ENCODE peak calls at places on chromosomes 5 and 9, in seven cellular contexts. One of them, this sample, is unnamed.

GRCh38 chr5:113375492-113376060 is 59.2 kb downstream of the TSSK1B start:
- DNase-seq in IMR-90: no peak
- DNase-seq in neuronal stem cell: no peak
- DNase-seq in mesenchymal stem cell: no peak
- DNase-seq in H1: no peak
- DNase-seq in H9: no peak
- DNase-seq in trophoblast cell: no peak
- DNase-seq in this sample: no peak

GRCh38 chr5:83102581-83102980 is 25.2 kb downstream of the XRCC4 start:
- DNase-seq in IMR-90: peak; percentile 46
- DNase-seq in neuronal stem cell: no peak
- DNase-seq in mesenchymal stem cell: peak; percentile 24
- DNase-seq in H1: no peak
- DNase-seq in H9: no peak
- DNase-seq in trophoblast cell: peak; percentile 12
- DNase-seq in this sample: no peak

GRCh38 chr5:178110511-178110910 is 2.8 kb upstream of the N4BP3 start:
- DNase-seq in IMR-90: no peak
- DNase-seq in neuronal stem cell: no peak
- DNase-seq in mesenchymal stem cell: no peak
- DNase-seq in H1: no peak
- DNase-seq in H9: no peak
- DNase-seq in trophoblast cell: no peak
- DNase-seq in this sample: no peak

GRCh38 chr5:140262839-140263238 is 40.1 kb downstream of the PFDN1 start:
- DNase-seq in IMR-90: no peak
- DNase-seq in neuronal stem cell: no peak
- DNase-seq in mesenchymal stem cell: no peak
- DNase-seq in H1: no peak
- DNase-seq in H9: no peak
- DNase-seq in trophoblast cell: no peak
- DNase-seq in this sample: no peak

GRCh38 chr9:3968891-3969290 is 331.0 kb downstream of the GLIS3 start:
- DNase-seq in IMR-90: peak; percentile 58
- DNase-seq in neuronal stem cell: no peak
- DNase-seq in mesenchymal stem cell: no peak
- DNase-seq in H1: no peak
- DNase-seq in H9: no peak
- DNase-seq in trophoblast cell: peak; percentile 63
- DNase-seq in this sample: no peak

GRCh38 chr5:95027151-95027721 is 257.7 kb downstream of the MCTP1 start:
- DNase-seq in IMR-90: no peak
- DNase-seq in neuronal stem cell: no peak
- DNase-seq in mesenchymal stem cell: peak; percentile 58
- DNase-seq in H1: no peak
- DNase-seq in H9: no peak
- DNase-seq in trophoblast cell: no peak
- DNase-seq in this sample: no peak

GRCh38 chr9:108212179-108212578 is 643.6 kb downstream of the ACTL7B start:
- DNase-seq in IMR-90: no peak
- DNase-seq in neuronal stem cell: no peak
- DNase-seq in mesenchymal stem cell: peak; percentile 6
- DNase-seq in H1: no peak
- DNase-seq in H9: no peak
- DNase-seq in trophoblast cell: no peak
- DNase-seq in this sample: peak; percentile 45

GRCh38 chr5:140432212-140432611 is 30.6 kb downstream of the ANKHD1 start:
- DNase-seq in IMR-90: no peak
- DNase-seq in neuronal stem cell: no peak
- DNase-seq in mesenchymal stem cell: no peak
- DNase-seq in H1: no peak
- DNase-seq in H9: no peak
- DNase-seq in trophoblast cell: no peak
- DNase-seq in this sample: no peak

GRCh38 chr5:179371681-179372675 is 26.7 kb upstream of the ADAMTS2 start:
- DNase-seq in IMR-90: no peak
- DNase-seq in neuronal stem cell: no peak
- DNase-seq in mesenchymal stem cell: no peak
- DNase-seq in H1: no peak
- DNase-seq in H9: peak; percentile 14
- DNase-seq in trophoblast cell: no peak
- DNase-seq in this sample: no peak

GRCh38 chr5:41093803-41094202 is 22.7 kb upstream of the MROH2B start:
- DNase-seq in IMR-90: no peak
- DNase-seq in neuronal stem cell: no peak
- DNase-seq in mesenchymal stem cell: no peak
- DNase-seq in H1: no peak
- DNase-seq in H9: no peak
- DNase-seq in trophoblast cell: no peak
- DNase-seq in this sample: no peak

GRCh38 chr5:66863343-66864170 is 267.4 kb downstream of the MAST4 start:
- DNase-seq in IMR-90: no peak
- DNase-seq in neuronal stem cell: no peak
- DNase-seq in mesenchymal stem cell: no peak
- DNase-seq in H1: no peak
- DNase-seq in H9: no peak
- DNase-seq in trophoblast cell: no peak
- DNase-seq in this sample: peak; percentile 77

GRCh38 chr9:121910491-121911040 is 182.5 kb downstream of the TTLL11 start:
- DNase-seq in IMR-90: no peak
- DNase-seq in neuronal stem cell: no peak
- DNase-seq in mesenchymal stem cell: no peak
- DNase-seq in H1: no peak
- DNase-seq in H9: no peak
- DNase-seq in trophoblast cell: no peak
- DNase-seq in this sample: no peak

GRCh38 chr5:65926893-65927292 is 518 bp downstream of the ERBIN start:
- DNase-seq in IMR-90: no peak
- DNase-seq in neuronal stem cell: no peak
- DNase-seq in mesenchymal stem cell: peak; percentile 43
- DNase-seq in H1: no peak
- DNase-seq in H9: no peak
- DNase-seq in trophoblast cell: peak; percentile 7
- DNase-seq in this sample: no peak

GRCh38 chr5:143488372-143488771 is 84.9 kb upstream of the NR3C1 start:
- DNase-seq in IMR-90: no peak
- DNase-seq in neuronal stem cell: no peak
- DNase-seq in mesenchymal stem cell: no peak
- DNase-seq in H1: no peak
- DNase-seq in H9: no peak
- DNase-seq in trophoblast cell: no peak
- DNase-seq in this sample: no peak

GRCh38 chr5:157594237-157594636 is 18.7 kb upstream of the ADAM19 start:
- DNase-seq in IMR-90: no peak
- DNase-seq in neuronal stem cell: no peak
- DNase-seq in mesenchymal stem cell: no peak
- DNase-seq in H1: no peak
- DNase-seq in H9: no peak
- DNase-seq in trophoblast cell: no peak
- DNase-seq in this sample: no peak

GRCh38 chr5:59575648-59576290 is 317.8 kb downstream of the PDE4D start:
- DNase-seq in IMR-90: no peak
- DNase-seq in neuronal stem cell: no peak
- DNase-seq in mesenchymal stem cell: no peak
- DNase-seq in H1: no peak
- DNase-seq in H9: no peak
- DNase-seq in trophoblast cell: no peak
- DNase-seq in this sample: no peak

GRCh38 chr9:121399883-121400607 is 30.0 kb upstream of the STOM start:
- DNase-seq in IMR-90: peak; percentile 86
- DNase-seq in neuronal stem cell: peak; percentile 65
- DNase-seq in mesenchymal stem cell: peak; percentile 81
- DNase-seq in H1: no peak
- DNase-seq in H9: no peak
- DNase-seq in trophoblast cell: peak; percentile 19
- DNase-seq in this sample: peak; percentile 76

DNA sequence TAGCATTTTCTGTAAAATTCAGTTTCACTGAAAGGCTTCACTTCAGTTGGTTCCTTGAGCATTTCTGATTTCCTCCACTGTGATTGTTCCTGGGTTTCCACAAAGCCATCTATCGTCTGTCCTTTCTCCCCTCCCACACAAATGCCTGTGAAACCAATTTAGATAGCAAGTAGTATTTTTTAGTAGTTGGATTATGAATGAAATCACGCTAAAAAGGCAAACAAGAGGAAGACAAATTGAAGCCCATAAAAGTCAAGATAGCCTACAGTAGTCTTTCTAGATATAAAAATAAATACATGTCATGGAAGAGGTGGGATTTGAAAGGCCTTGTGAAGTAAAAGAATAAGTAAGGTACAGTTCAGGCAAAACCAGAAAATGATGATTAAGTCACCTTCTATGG is 162.8 kb downstream of the ADAMTSL1 start:
- DNase-seq in IMR-90: no peak
- DNase-seq in neuronal stem cell: no peak
- DNase-seq in mesenchymal stem cell: no peak
- DNase-seq in H1: no peak
- DNase-seq in H9: no peak
- DNase-seq in trophoblast cell: no peak
- DNase-seq in this sample: no peak
- H2BK120ac ChIP-seq in IMR-90: no peak overlapping the region
- H2BK120ac ChIP-seq in neuronal stem cell: no peak overlapping the region
- H2BK120ac ChIP-seq in mesenchymal stem cell: no peak overlapping the region
- H2BK120ac ChIP-seq in H1: no peak overlapping the region
- H2BK120ac ChIP-seq in H9: no peak overlapping the region
- H2BK120ac ChIP-seq in trophoblast cell: no peak overlapping the region
- H2BK120ac ChIP-seq in this sample: no peak overlapping the region

DNA sequence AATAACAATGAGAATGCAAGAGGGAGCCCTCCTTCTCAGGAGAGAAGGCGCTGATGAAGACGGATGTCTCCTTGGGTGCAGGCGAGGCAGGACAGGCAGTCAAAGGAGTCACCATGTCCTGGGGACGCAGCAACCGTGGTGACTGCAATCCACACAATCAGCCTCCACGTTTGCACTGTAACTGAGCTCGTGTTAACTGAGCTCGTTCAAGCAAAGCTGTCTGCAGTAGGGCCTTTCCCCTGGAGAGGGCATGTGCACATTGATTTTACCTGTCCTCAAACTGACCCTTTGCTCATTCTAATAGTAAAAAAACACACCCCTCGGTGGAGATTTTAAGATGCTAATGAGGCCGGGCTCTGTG is 2.8 kb downstream of the SARDH start:
- DNase-seq in IMR-90: no peak
- DNase-seq in neuronal stem cell: no peak
- DNase-seq in mesenchymal stem cell: no peak
- DNase-seq in H1: no peak
- DNase-seq in H9: no peak
- DNase-seq in trophoblast cell: no peak
- DNase-seq in this sample: peak; percentile 57
- H3K9ac ChIP-seq in IMR-90: no peak overlapping the region
- H3K9ac ChIP-seq in neuronal stem cell: no peak overlapping the region
- H3K9ac ChIP-seq in mesenchymal stem cell: no peak overlapping the region
- H3K9ac ChIP-seq in H1: no peak overlapping the region
- H3K9ac ChIP-seq in H9: no peak overlapping the region
- H3K9ac ChIP-seq in trophoblast cell: no peak overlapping the region
- H3K9ac ChIP-seq in this sample: peak overlapping the region; percentile 52

GRCh38 chr5:53714324-53715010 is 154.0 kb downstream of the NDUFS4 start:
- DNase-seq in IMR-90: no peak
- DNase-seq in neuronal stem cell: no peak
- DNase-seq in mesenchymal stem cell: no peak
- DNase-seq in H1: no peak
- DNase-seq in H9: no peak
- DNase-seq in trophoblast cell: no peak
- DNase-seq in this sample: no peak
- H2BK120ac ChIP-seq in IMR-90: no peak overlapping the region
- H2BK120ac ChIP-seq in neuronal stem cell: no peak overlapping the region
- H2BK120ac ChIP-seq in mesenchymal stem cell: no peak overlapping the region
- H2BK120ac ChIP-seq in H1: no peak overlapping the region
- H2BK120ac ChIP-seq in H9: no peak overlapping the region
- H2BK120ac ChIP-seq in trophoblast cell: no peak overlapping the region
- H2BK120ac ChIP-seq in this sample: no peak overlapping the region

GRCh38 chr5:10624244-10624643 is 60.4 kb downstream of the ANKRD33B start:
- DNase-seq in IMR-90: no peak
- DNase-seq in neuronal stem cell: no peak
- DNase-seq in mesenchymal stem cell: no peak
- DNase-seq in H1: no peak
- DNase-seq in H9: no peak
- DNase-seq in trophoblast cell: no peak
- DNase-seq in this sample: no peak

GRCh38 chr5:10625700-10626472 is 62.0 kb downstream of the ANKRD33B start:
- DNase-seq in IMR-90: no peak
- DNase-seq in neuronal stem cell: no peak
- DNase-seq in mesenchymal stem cell: no peak
- DNase-seq in H1: no peak
- DNase-seq in H9: no peak
- DNase-seq in trophoblast cell: no peak
- DNase-seq in this sample: no peak

GRCh38 chr5:10626473-10627013 is 62.7 kb downstream of the ANKRD33B start:
- DNase-seq in IMR-90: peak; percentile 50
- DNase-seq in neuronal stem cell: no peak
- DNase-seq in mesenchymal stem cell: peak; percentile 22
- DNase-seq in H1: no peak
- DNase-seq in H9: no peak
- DNase-seq in trophoblast cell: no peak
- DNase-seq in this sample: no peak

GRCh38 chr5:10623305-10623910 is 59.5 kb downstream of the ANKRD33B start:
- DNase-seq in IMR-90: no peak
- DNase-seq in neuronal stem cell: no peak
- DNase-seq in mesenchymal stem cell: no peak
- DNase-seq in H1: no peak
- DNase-seq in H9: no peak
- DNase-seq in trophoblast cell: no peak
- DNase-seq in this sample: no peak

DNA sequence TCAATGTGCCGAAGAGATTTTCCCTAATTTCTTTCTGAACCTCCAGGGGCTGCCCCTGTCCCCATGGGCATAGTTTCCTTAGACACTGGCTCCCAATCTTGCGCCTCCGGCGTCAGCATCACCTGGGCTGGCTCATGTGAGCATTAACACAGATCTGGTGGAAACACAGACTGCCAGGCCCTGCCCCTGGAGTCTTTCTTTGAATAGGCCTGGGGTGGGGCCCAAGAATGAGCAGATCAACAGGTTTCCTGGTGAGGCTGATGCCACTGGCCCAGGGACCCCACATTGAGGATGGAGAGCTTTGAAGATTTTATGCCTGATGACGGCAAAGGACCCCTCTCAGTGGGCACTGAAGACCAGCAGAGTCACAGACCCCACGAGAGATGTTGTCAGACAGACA is 60.8 kb downstream of the ANKRD33B start:
- DNase-seq in IMR-90: no peak
- DNase-seq in neuronal stem cell: no peak
- DNase-seq in mesenchymal stem cell: no peak
- DNase-seq in H1: no peak
- DNase-seq in H9: no peak
- DNase-seq in trophoblast cell: no peak
- DNase-seq in this sample: no peak
- H3K9ac ChIP-seq in IMR-90: no peak overlapping the region
- H3K9ac ChIP-seq in neuronal stem cell: no peak overlapping the region
- H3K9ac ChIP-seq in mesenchymal stem cell: no peak overlapping the region
- H3K9ac ChIP-seq in H1: no peak overlapping the region
- H3K9ac ChIP-seq in H9: no peak overlapping the region
- H3K9ac ChIP-seq in trophoblast cell: no peak overlapping the region
- H3K9ac ChIP-seq in this sample: no peak overlapping the region

DNA sequence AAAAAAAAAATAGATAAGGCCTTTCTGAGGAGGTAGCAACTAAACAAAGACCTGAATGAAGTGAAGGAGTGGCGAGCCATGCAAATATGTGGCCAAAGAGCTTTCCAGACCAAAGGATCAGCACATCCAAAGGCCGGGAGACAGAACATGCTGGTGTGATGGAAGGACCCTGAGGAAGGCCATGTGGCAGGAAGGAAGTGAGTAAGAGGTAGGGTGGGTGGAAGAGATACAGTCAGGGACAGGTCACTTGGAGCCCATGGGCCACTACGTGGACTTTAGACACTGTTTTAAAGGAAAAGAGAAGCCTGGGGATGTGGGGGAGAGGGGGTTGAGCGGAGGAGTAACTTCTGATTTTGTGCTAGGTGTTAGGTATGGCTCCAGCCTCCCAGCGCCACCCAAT is 31.3 kb downstream of the SPRY4 start:
- DNase-seq in IMR-90: peak; percentile 71
- DNase-seq in neuronal stem cell: no peak
- DNase-seq in mesenchymal stem cell: no peak
- DNase-seq in H1: no peak
- DNase-seq in H9: no peak
- DNase-seq in trophoblast cell: no peak
- DNase-seq in this sample: peak; percentile 12
- H2BK120ac ChIP-seq in IMR-90: peak overlapping the region; percentile 86
- H2BK120ac ChIP-seq in neuronal stem cell: no peak overlapping the region
- H2BK120ac ChIP-seq in mesenchymal stem cell: no peak overlapping the region
- H2BK120ac ChIP-seq in H1: no peak overlapping the region
- H2BK120ac ChIP-seq in H9: no peak overlapping the region
- H2BK120ac ChIP-seq in trophoblast cell: no peak overlapping the region
- H2BK120ac ChIP-seq in this sample: peak overlapping the region; percentile 78

This sample was measured in mesendoderm.